ENCODE peak calls at places on chromosome 11, in six cellular contexts. D, A, Z, U, L and X are unnamed samples.

GRCh38 chr11:2944530-2944929 is 15.3 kb upstream of the PHLDA2 start:
- DNase-seq in L (no peak), A (no peak), U (no peak), Z (no peak), D (no peak), X (no peak)

GRCh38 chr11:121802542-121802941 is 313.5 kb downstream of the BLID start:
- DNase-seq in U (peak), Z (no peak), D (no peak), A (no peak), L (peak), X (no peak)

GRCh38 chr11:41786087-41786486 is 326.6 kb upstream of the LRRC4C start:
- DNase-seq in U (no peak), L (no peak), D (no peak), A (no peak), Z (peak), X (no peak)

GRCh38 chr11:797300-798092 is 585 bp downstream of the SLC25A22 start:
- DNase-seq in Z (peak), D (peak), A (peak), L (peak), U (peak), X (no peak)

GRCh38 chr11:30710216-30710615 is 124.1 kb upstream of the MPPED2 start:
- DNase-seq in D (no peak), Z (peak), A (no peak), L (no peak), U (no peak), X (no peak)

GRCh38 chr11:127451852-127452251 is 451.3 kb upstream of the KIRREL3 start:
- DNase-seq in L (no peak), A (no peak), D (no peak), Z (no peak), U (peak), X (no peak)

GRCh38 chr11:7965386-7965785 is at the start of gene NLRP10:
- DNase-seq in A (no peak), U (no peak), L (peak), Z (peak), D (no peak), X (peak)

GRCh38 chr11:93528757-93529639 is 14.2 kb downstream of the SMCO4 start:
- DNase-seq in D (no peak), L (no peak), A (no peak), U (no peak), Z (no peak), X (no peak)

GRCh38 chr11:95788921-95789505 is 569 bp downstream of the FAM76B start:
- DNase-seq in U (no peak), Z (peak), L (no peak), A (peak), D (no peak), X (no peak)

GRCh38 chr11:126999366-126999765 is 1.2 kb downstream of the KIRREL3 start:
- DNase-seq in Z (no peak), D (no peak), U (no peak), L (no peak), A (no peak), X (no peak)

GRCh38 chr11:10418259-10418949 is 36.7 kb upstream of the AMPD3 start:
- DNase-seq in Z (peak), A (no peak), L (no peak), D (no peak), U (no peak), X (no peak)

GRCh38 chr11:1750481-1750839 is at the start of gene IFITM10:
- DNase-seq in Z (no peak), L (no peak), D (no peak), A (no peak), U (no peak), X (no peak)

GRCh38 chr11:69909561-69910518 is 90.6 kb upstream of the FGF3 start:
- DNase-seq in U (peak), A (no peak), L (no peak), Z (peak), D (no peak), X (no peak)
- TF ChIP-seq CTCF in U (peak), A (no peak), L (peak), Z (peak), D (peak), X (peak)

GRCh38 chr11:73372371-73372993 is 3.7 kb upstream of the RELT start:
- DNase-seq in D (no peak), A (no peak), L (no peak), U (no peak), Z (peak), X (no peak)
- TF ChIP-seq CTCF in D (no peak), A (no peak), L (peak), U (no peak), Z (peak), X (peak)

GRCh38 chr11:66362481-66363147 is 8.9 kb downstream of the SLC29A2 start:
- DNase-seq in A (no peak), D (no peak), Z (no peak), U (no peak), L (no peak), X (no peak)

GRCh38 chr11:66365711-66366619 is 5.6 kb downstream of the SLC29A2 start:
- DNase-seq in L (no peak), U (peak), A (no peak), D (no peak), Z (no peak), X (no peak)

GRCh38 chr11:66365166-66365565 is 6.4 kb downstream of the SLC29A2 start:
- DNase-seq in L (no peak), D (no peak), Z (no peak), U (peak), A (no peak), X (no peak)

GRCh38 chr11:66363187-66363601 is 8.4 kb downstream of the SLC29A2 start:
- DNase-seq in U (no peak), D (no peak), L (no peak), Z (no peak), A (no peak), X (no peak)

GRCh38 chr11:66363805-66364535 is 7.6 kb downstream of the SLC29A2 start:
- DNase-seq in L (no peak), D (no peak), A (peak), Z (no peak), U (no peak), X (no peak)
- TF ChIP-seq CTCF in L (peak), D (peak), A (peak), Z (peak), U (no peak), X (peak)

DNA sequence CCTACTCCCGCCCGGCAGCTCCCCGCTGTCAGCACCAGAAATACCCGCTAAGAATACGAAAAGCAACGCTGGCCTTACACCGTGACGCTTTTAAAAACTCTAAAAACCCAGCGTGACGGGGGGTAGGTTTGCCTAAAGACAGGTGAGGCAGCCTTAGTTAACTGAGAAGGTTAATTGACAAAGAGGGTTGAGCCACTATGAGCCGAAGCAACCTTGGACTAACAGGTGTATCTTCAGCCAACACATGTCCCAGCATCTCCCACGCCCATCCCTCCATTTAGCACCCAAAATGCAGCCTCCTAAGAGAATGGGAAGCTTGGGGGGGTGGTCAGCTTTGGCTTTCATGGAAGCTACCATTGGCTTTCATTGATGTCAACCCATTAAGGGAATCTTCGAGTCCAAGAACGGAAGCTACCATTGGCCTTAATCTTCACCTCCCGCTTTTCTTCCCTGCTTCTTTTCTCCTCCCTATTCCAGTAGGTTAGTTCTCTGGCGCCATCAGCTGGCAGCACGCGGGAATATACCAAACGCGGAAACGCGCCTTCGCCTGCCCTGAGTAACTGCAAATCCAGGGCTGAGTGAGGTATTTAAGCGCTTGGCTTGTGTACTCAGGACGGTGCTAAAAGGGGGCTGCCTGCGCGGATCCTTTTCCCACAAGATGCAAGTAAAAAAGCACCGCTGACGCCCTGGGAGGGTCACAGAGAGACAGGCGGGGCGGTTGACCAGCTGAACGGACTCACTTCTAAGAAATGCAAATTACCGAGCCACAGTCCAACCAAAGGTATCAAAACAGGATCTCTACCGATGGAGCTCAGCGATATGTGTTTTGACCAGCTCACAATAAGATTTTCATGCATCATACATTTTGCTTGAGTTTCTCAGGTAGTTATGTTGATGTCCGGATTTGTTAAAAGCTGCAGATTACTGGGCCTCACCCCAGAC is 38.5 kb upstream of the GLYATL1 start:
- DNase-seq in D (no peak), Z (peak), A (peak), U (no peak), L (peak), X (no peak)
- TF ChIP-seq CTCF in D (no peak), Z (peak), A (peak), U (no peak), L (peak), X (peak)

GRCh38 chr11:75341583-75341982 is 9.9 kb downstream of the ARRB1 start:
- DNase-seq in L (no peak), Z (no peak), D (peak), A (no peak), U (peak), X (no peak)

GRCh38 chr11:75342231-75342918 is 9.1 kb downstream of the ARRB1 start:
- DNase-seq in D (peak), L (no peak), A (peak), Z (no peak), U (no peak), X (no peak)

GRCh38 chr11:75337195-75337654 is 14.2 kb downstream of the ARRB1 start:
- DNase-seq in L (no peak), U (peak), A (no peak), D (no peak), Z (peak), X (no peak)

GRCh38 chr11:75338516-75339218 is 12.8 kb downstream of the ARRB1 start:
- DNase-seq in Z (peak), A (no peak), L (no peak), U (peak), D (peak), X (no peak)

GRCh38 chr11:75339685-75340409 is 11.6 kb downstream of the ARRB1 start:
- DNase-seq in A (no peak), D (peak), L (no peak), U (no peak), Z (no peak), X (no peak)
- TF ChIP-seq CTCF in A (no peak), D (no peak), L (peak), U (no peak), Z (no peak), X (no peak)

GRCh38 chr11:134014502-134014901 is 54.4 kb upstream of the JAM3 start:
- DNase-seq in U (no peak), A (no peak), L (no peak), D (no peak), Z (no peak), X (no peak)
- TF ChIP-seq CTCF in U (no peak), A (no peak), L (peak), D (no peak), Z (peak), X (peak)

DNA sequence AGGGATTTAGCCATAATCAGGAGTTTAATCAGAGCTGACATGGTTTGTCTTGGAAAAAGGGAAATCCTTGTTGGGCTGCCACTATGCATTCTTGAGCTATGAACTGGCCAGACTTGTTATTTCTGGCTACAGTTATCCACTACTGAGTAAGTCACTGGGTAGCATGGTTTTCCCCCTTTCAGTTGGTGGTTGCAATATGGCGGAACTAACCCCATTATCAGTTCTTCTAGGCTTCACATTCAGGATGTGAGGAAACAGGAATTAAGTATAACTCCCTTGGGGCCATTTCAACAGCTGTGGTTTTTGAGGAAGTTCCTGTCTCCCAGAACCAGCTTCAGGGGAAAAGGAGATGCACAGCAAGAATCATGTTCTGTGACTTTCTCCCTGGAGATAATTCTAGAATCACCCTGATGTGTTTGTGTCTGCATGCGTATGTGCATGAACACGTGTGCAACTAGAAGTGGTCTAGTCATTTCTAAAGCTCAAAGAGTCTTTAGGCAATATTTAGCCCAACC is 103.0 kb upstream of the CD44 start:
- DNase-seq in U (no peak), D (no peak), Z (peak), A (no peak), L (peak), X (peak)
- TF ChIP-seq CTCF in U (no peak), D (no peak), Z (no peak), A (no peak), L (no peak), X (no peak)

GRCh38 chr11:69868003-69868865 is 49.0 kb upstream of the FGF3 start:
- DNase-seq in Z (no peak), U (no peak), L (no peak), D (no peak), A (no peak), X (no peak)
- TF ChIP-seq CTCF in Z (no peak), U (no peak), L (no peak), D (no peak), A (no peak), X (no peak)

GRCh38 chr11:32374261-32374711 is 61.1 kb downstream of the WT1 start:
- DNase-seq in U (no peak), D (no peak), L (no peak), A (peak), Z (peak), X (no peak)
- TF ChIP-seq CTCF in U (no peak), D (no peak), L (peak), A (peak), Z (peak), X (peak)